ENCODE peak calls at places on chromosomes 2 and 18, in seven cellular contexts. One of them, this sample, is unnamed.
A peak's percentile ranks its signal among the peaks of the same experiment; 100 is the strongest.

GRCh38 chr2:174529916-174530315 is 43.1 kb upstream of the GPR155 start:
- DNase-seq in cardiac muscle cell: no peak
- DNase-seq in ovary: no peak
- DNase-seq in sigmoid colon: no peak
- DNase-seq in BE2C: no peak
- DNase-seq in hepatocyte: no peak
- DNase-seq in fibroblast of lung: no peak
- DNase-seq in this sample: no peak

GRCh38 chr2:137254081-137254480 is 488.7 kb downstream of the THSD7B start:
- DNase-seq in cardiac muscle cell: no peak
- DNase-seq in BE2C: no peak
- DNase-seq in sigmoid colon: no peak
- DNase-seq in fibroblast of lung: no peak
- DNase-seq in ovary: no peak
- DNase-seq in hepatocyte: no peak
- DNase-seq in this sample: no peak

GRCh38 chr2:237651761-237652160 is 24.4 kb downstream of the LRRFIP1 start:
- DNase-seq in fibroblast of lung: no peak
- DNase-seq in cardiac muscle cell: no peak
- DNase-seq in BE2C: no peak
- DNase-seq in sigmoid colon: no peak
- DNase-seq in ovary: no peak
- DNase-seq in hepatocyte: no peak
- DNase-seq in this sample: no peak

GRCh38 chr2:182186132-182186735 is 200.6 kb downstream of the PPP1R1C start:
- DNase-seq in hepatocyte: peak; percentile 66
- DNase-seq in fibroblast of lung: peak; percentile 16
- DNase-seq in sigmoid colon: no peak
- DNase-seq in BE2C: no peak
- DNase-seq in cardiac muscle cell: peak; percentile 61
- DNase-seq in ovary: no peak
- DNase-seq in this sample: no peak

GRCh38 chr2:46461716-46462171 is 17.6 kb upstream of the TMEM247 start:
- DNase-seq in hepatocyte: no peak
- DNase-seq in cardiac muscle cell: no peak
- DNase-seq in ovary: no peak
- DNase-seq in fibroblast of lung: no peak
- DNase-seq in sigmoid colon: no peak
- DNase-seq in BE2C: no peak
- DNase-seq in this sample: no peak

GRCh38 chr2:66929632-66930385 is 467.3 kb upstream of the ETAA1 start:
- DNase-seq in sigmoid colon: peak; percentile 90
- DNase-seq in cardiac muscle cell: peak; percentile 54
- DNase-seq in ovary: peak; percentile 88
- DNase-seq in fibroblast of lung: peak; percentile 85
- DNase-seq in BE2C: peak; percentile 17
- DNase-seq in hepatocyte: peak; percentile 69
- DNase-seq in this sample: peak; percentile 34

GRCh38 chr2:57207191-57207590 is 839.4 kb upstream of the VRK2 start:
- DNase-seq in cardiac muscle cell: no peak
- DNase-seq in hepatocyte: no peak
- DNase-seq in BE2C: no peak
- DNase-seq in fibroblast of lung: no peak
- DNase-seq in ovary: no peak
- DNase-seq in sigmoid colon: no peak
- DNase-seq in this sample: no peak

GRCh38 chr2:222193328-222194008 is 105.3 kb downstream of the PAX3 start:
- DNase-seq in cardiac muscle cell: peak; percentile 15
- DNase-seq in sigmoid colon: no peak
- DNase-seq in fibroblast of lung: no peak
- DNase-seq in hepatocyte: peak; percentile 6
- DNase-seq in ovary: no peak
- DNase-seq in BE2C: no peak
- DNase-seq in this sample: no peak

GRCh38 chr18:616380-616995 is 19.7 kb downstream of the CLUL1 start:
- DNase-seq in fibroblast of lung: peak; percentile 42
- DNase-seq in hepatocyte: peak; percentile 65
- DNase-seq in sigmoid colon: no peak
- DNase-seq in cardiac muscle cell: peak; percentile 59
- DNase-seq in BE2C: no peak
- DNase-seq in ovary: no peak
- DNase-seq in this sample: no peak

GRCh38 chr2:98293003-98293402 is 53.3 kb upstream of the CNGA3 start:
- DNase-seq in sigmoid colon: no peak
- DNase-seq in hepatocyte: no peak
- DNase-seq in fibroblast of lung: no peak
- DNase-seq in cardiac muscle cell: no peak
- DNase-seq in BE2C: no peak
- DNase-seq in ovary: no peak
- DNase-seq in this sample: no peak

GRCh38 chr2:20589975-20590703 is 60.8 kb downstream of the HS1BP3 start:
- DNase-seq in cardiac muscle cell: no peak
- DNase-seq in sigmoid colon: peak; percentile 57
- DNase-seq in hepatocyte: no peak
- DNase-seq in ovary: peak; percentile 16
- DNase-seq in fibroblast of lung: peak; percentile 64
- DNase-seq in BE2C: no peak
- DNase-seq in this sample: no peak

GRCh38 chr18:58453167-58453804 is 175.6 kb downstream of the ALPK2 start:
- DNase-seq in hepatocyte: no peak
- DNase-seq in BE2C: no peak
- DNase-seq in fibroblast of lung: no peak
- DNase-seq in sigmoid colon: no peak
- DNase-seq in cardiac muscle cell: no peak
- DNase-seq in ovary: no peak
- DNase-seq in this sample: no peak

GRCh38 chr2:215432759-215433594 is 2.9 kb downstream of the FN1 start:
- DNase-seq in BE2C: no peak
- DNase-seq in sigmoid colon: no peak
- DNase-seq in ovary: no peak
- DNase-seq in cardiac muscle cell: no peak
- DNase-seq in fibroblast of lung: no peak
- DNase-seq in hepatocyte: no peak
- DNase-seq in this sample: no peak

GRCh38 chr2:46410273-46411244 is 68.8 kb upstream of the TMEM247 start:
- DNase-seq in fibroblast of lung: no peak
- DNase-seq in ovary: no peak
- DNase-seq in BE2C: no peak
- DNase-seq in cardiac muscle cell: no peak
- DNase-seq in sigmoid colon: no peak
- DNase-seq in hepatocyte: no peak
- DNase-seq in this sample: no peak

GRCh38 chr2:220228310-220229006 is 601.0 kb downstream of the SLC4A3 start:
- DNase-seq in sigmoid colon: no peak
- DNase-seq in hepatocyte: peak; percentile 64
- DNase-seq in fibroblast of lung: peak; percentile 100
- DNase-seq in cardiac muscle cell: no peak
- DNase-seq in ovary: no peak
- DNase-seq in BE2C: no peak
- DNase-seq in this sample: no peak

GRCh38 chr2:165743442-165743841 is 50.6 kb downstream of the GALNT3 start:
- DNase-seq in hepatocyte: no peak
- DNase-seq in cardiac muscle cell: no peak
- DNase-seq in BE2C: no peak
- DNase-seq in sigmoid colon: no peak
- DNase-seq in ovary: no peak
- DNase-seq in fibroblast of lung: no peak
- DNase-seq in this sample: no peak

GRCh38 chr2:16508061-16508851 is 157.4 kb downstream of the CYRIA start:
- DNase-seq in cardiac muscle cell: peak; percentile 83
- DNase-seq in BE2C: peak; percentile 80
- DNase-seq in sigmoid colon: no peak
- DNase-seq in ovary: peak; percentile 19
- DNase-seq in hepatocyte: peak; percentile 84
- DNase-seq in fibroblast of lung: peak; percentile 9
- DNase-seq in this sample: peak; percentile 26

GRCh38 chr2:37672870-37673184 is 1.4 kb upstream of the CDC42EP3 start:
- DNase-seq in hepatocyte: no peak
- DNase-seq in BE2C: no peak
- DNase-seq in sigmoid colon: no peak
- DNase-seq in ovary: no peak
- DNase-seq in fibroblast of lung: no peak
- DNase-seq in cardiac muscle cell: no peak
- DNase-seq in this sample: no peak
- H3K4me1 ChIP-seq in hepatocyte: peaks cover 24% of the 10 kb centered on the region
- H3K4me1 ChIP-seq in BE2C: peaks cover 6% of the 10 kb centered on the region
- H3K4me1 ChIP-seq in sigmoid colon: peaks cover 6% of the 10 kb centered on the region
- H3K4me1 ChIP-seq in ovary: no peaks in the 10 kb centered on the region
- H3K4me1 ChIP-seq in fibroblast of lung: no peaks in the 10 kb centered on the region
- H3K4me1 ChIP-seq in cardiac muscle cell: peaks cover 20% of the 10 kb centered on the region
- H3K4me1 ChIP-seq in this sample: peaks cover 52% of the 10 kb centered on the region

DNA sequence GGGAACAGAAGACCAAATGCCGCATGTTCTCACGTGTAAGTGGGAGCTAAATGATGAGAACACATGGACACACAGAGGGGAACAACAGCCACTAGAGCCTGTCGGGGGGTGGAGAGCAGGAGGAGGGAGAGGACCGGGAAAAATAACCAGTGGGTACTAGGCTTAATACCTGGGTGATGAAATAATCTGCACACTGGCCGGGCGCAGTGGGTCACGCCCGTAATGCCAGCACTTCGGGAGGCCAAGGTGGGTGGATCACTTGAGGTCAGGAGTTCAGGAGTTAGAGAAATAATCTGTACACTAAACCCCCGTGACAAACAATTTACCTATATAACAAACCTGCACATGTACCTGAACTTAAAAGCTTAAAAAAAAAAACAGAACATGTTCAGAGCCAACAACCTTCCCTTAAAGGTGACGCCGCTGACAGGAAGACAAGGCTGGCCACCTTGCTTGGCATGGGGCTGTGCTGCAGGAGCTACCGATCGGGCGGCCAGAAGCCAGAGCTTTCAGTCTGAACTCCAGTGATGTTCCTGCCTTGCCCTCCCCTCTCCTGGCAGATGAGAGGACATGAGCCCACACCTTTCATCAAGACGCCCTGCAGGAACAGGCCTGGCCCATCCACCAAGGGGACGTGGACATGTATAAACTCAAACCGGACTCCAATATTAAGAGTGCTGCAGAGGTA is 11.2 kb downstream of the SLC66A2 start:
- DNase-seq in ovary: no peak
- DNase-seq in sigmoid colon: peak; percentile 20
- DNase-seq in BE2C: no peak
- DNase-seq in hepatocyte: no peak
- DNase-seq in cardiac muscle cell: no peak
- DNase-seq in fibroblast of lung: no peak
- DNase-seq in this sample: no peak
- H3K36me3 ChIP-seq in ovary: no peaks in the 10 kb centered on the region
- H3K36me3 ChIP-seq in sigmoid colon: peaks cover 10% of the 10 kb centered on the region
- H3K36me3 ChIP-seq in BE2C: no peaks in the 10 kb centered on the region
- H3K36me3 ChIP-seq in hepatocyte: no peaks in the 10 kb centered on the region
- H3K36me3 ChIP-seq in cardiac muscle cell: no peaks in the 10 kb centered on the region
- H3K36me3 ChIP-seq in fibroblast of lung: peaks cover 2% of the 10 kb centered on the region
- H3K36me3 ChIP-seq in this sample: peaks cover 48% of the 10 kb centered on the region

GRCh38 chr18:22650247-22650646 is 232.5 kb upstream of the CTAGE1 start:
- DNase-seq in BE2C: no peak
- DNase-seq in ovary: no peak
- DNase-seq in cardiac muscle cell: no peak
- DNase-seq in fibroblast of lung: no peak
- DNase-seq in sigmoid colon: no peak
- DNase-seq in hepatocyte: no peak
- DNase-seq in this sample: no peak
- H3K4me1 ChIP-seq in BE2C: no peaks in the 10 kb centered on the region
- H3K4me1 ChIP-seq in ovary: no peaks in the 10 kb centered on the region
- H3K4me1 ChIP-seq in cardiac muscle cell: no peaks in the 10 kb centered on the region
- H3K4me1 ChIP-seq in fibroblast of lung: no peaks in the 10 kb centered on the region
- H3K4me1 ChIP-seq in sigmoid colon: no peaks in the 10 kb centered on the region
- H3K4me1 ChIP-seq in hepatocyte: no peaks in the 10 kb centered on the region
- H3K4me1 ChIP-seq in this sample: no peaks in the 10 kb centered on the region

DNA sequence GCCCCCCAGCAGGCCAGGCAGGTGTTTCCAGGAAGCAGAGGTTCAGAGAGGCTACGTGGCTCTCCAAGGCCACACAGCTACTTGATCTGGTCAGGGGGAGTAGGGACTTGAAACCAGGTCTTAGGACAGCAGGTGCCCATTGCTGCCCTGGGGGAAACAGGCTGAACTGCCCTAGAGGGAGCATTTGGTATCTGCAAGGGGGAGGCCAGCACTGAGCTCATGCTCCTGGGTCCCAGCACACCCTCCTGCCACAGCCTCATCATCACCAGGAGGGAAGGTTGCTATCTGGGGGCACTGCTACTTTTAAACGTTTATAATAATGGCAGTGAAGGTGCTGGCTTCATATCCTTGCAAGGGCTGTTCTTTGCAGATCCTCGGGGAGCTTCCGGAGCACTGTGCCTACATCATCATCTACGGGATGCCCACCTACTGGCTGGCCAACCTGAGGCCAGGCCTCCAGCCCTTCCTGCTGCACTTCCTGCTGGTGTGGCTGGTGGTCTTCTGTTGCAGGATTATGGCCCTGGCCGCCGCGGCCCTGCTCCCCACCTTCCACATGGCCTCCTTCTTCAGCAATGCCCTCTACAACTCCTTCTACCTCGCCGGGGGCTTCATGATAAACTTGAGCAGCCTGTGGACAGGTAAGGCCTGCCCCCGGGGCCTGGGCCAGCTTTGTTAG is 36.1 kb downstream of the ABCG8 start:
- DNase-seq in BE2C: no peak
- DNase-seq in ovary: no peak
- DNase-seq in sigmoid colon: no peak
- DNase-seq in hepatocyte: no peak
- DNase-seq in fibroblast of lung: no peak
- DNase-seq in cardiac muscle cell: no peak
- DNase-seq in this sample: no peak
- H3K36me3 ChIP-seq in BE2C: no peaks in the 10 kb centered on the region
- H3K36me3 ChIP-seq in ovary: no peaks in the 10 kb centered on the region
- H3K36me3 ChIP-seq in sigmoid colon: no peaks in the 10 kb centered on the region
- H3K36me3 ChIP-seq in hepatocyte: no peaks in the 10 kb centered on the region
- H3K36me3 ChIP-seq in fibroblast of lung: no peaks in the 10 kb centered on the region
- H3K36me3 ChIP-seq in cardiac muscle cell: no peaks in the 10 kb centered on the region
- H3K36me3 ChIP-seq in this sample: no peaks in the 10 kb centered on the region

GRCh38 chr2:62200868-62201267 is 5.0 kb downstream of the B3GNT2 start:
- DNase-seq in ovary: no peak
- DNase-seq in sigmoid colon: no peak
- DNase-seq in cardiac muscle cell: no peak
- DNase-seq in fibroblast of lung: no peak
- DNase-seq in hepatocyte: no peak
- DNase-seq in BE2C: no peak
- DNase-seq in this sample: no peak

GRCh38 chr2:62199392-62200125 is 3.6 kb downstream of the B3GNT2 start:
- DNase-seq in sigmoid colon: no peak
- DNase-seq in cardiac muscle cell: no peak
- DNase-seq in BE2C: no peak
- DNase-seq in fibroblast of lung: no peak
- DNase-seq in ovary: no peak
- DNase-seq in hepatocyte: no peak
- DNase-seq in this sample: no peak

GRCh38 chr2:62202019-62202722 is 6.3 kb downstream of the B3GNT2 start:
- DNase-seq in sigmoid colon: no peak
- DNase-seq in cardiac muscle cell: no peak
- DNase-seq in fibroblast of lung: no peak
- DNase-seq in hepatocyte: no peak
- DNase-seq in BE2C: no peak
- DNase-seq in ovary: no peak
- DNase-seq in this sample: no peak

GRCh38 chr2:62201307-62201706 is 5.4 kb downstream of the B3GNT2 start:
- DNase-seq in fibroblast of lung: peak; percentile 50
- DNase-seq in ovary: no peak
- DNase-seq in sigmoid colon: no peak
- DNase-seq in hepatocyte: no peak
- DNase-seq in cardiac muscle cell: no peak
- DNase-seq in BE2C: no peak
- DNase-seq in this sample: no peak

GRCh38 chr2:62200291-62200841 is 4.5 kb downstream of the B3GNT2 start:
- DNase-seq in fibroblast of lung: no peak
- DNase-seq in cardiac muscle cell: no peak
- DNase-seq in ovary: no peak
- DNase-seq in hepatocyte: no peak
- DNase-seq in sigmoid colon: no peak
- DNase-seq in BE2C: no peak
- DNase-seq in this sample: no peak
- H3K4me1 ChIP-seq in fibroblast of lung: peaks cover 2% of the 10 kb centered on the region
- H3K4me1 ChIP-seq in cardiac muscle cell: peaks cover 12% of the 10 kb centered on the region
- H3K4me1 ChIP-seq in ovary: peaks cover 7% of the 10 kb centered on the region
- H3K4me1 ChIP-seq in hepatocyte: peaks cover 21% of the 10 kb centered on the region
- H3K4me1 ChIP-seq in sigmoid colon: peaks cover 34% of the 10 kb centered on the region
- H3K4me1 ChIP-seq in BE2C: no peaks in the 10 kb centered on the region
- H3K4me1 ChIP-seq in this sample: peaks cover 87% of the 10 kb centered on the region